ENCODE peak calls at places on chromosomes 12 and 14, in ten cellular contexts. A is HL-60; E is AG04450; L is A673; I is Karpas-422; B is tibial artery; D is cardiac muscle cell; Q is CD8-positive, alpha-beta memory T cell; V is stomach; F is MM.1S. U is an unnamed sample.

GRCh38 chr12:8917751-8918150 is 3.4 kb downstream of the PHC1 start:
- DNase-seq in A (no peak), E (no peak), L (no peak), I (no peak), B (no peak), D (no peak), Q (no peak), V (no peak), F (no peak), U (no peak)

GRCh38 chr14:39229222-39229543 is 4.5 kb upstream of the MIA2 start:
- DNase-seq in A (no peak), E (no peak), L (no peak), I (no peak), B (no peak), D (no peak), Q (peak; percentile 38), V (no peak), F (no peak), U (no peak)

GRCh38 chr12:76198839-76199238 is 114.4 kb upstream of the NAP1L1 start:
- DNase-seq in A (no peak), E (no peak), L (no peak), I (no peak), B (no peak), D (no peak), Q (no peak), V (no peak), F (no peak), U (no peak)

GRCh38 chr12:13536219-13536910 is 339.8 kb downstream of the EMP1 start:
- DNase-seq in A (no peak), E (no peak), L (no peak), I (peak; percentile 49), B (no peak), D (no peak), Q (no peak), V (no peak), F (no peak), U (no peak)

GRCh38 chr14:93536945-93537344 is 106.2 kb downstream of the UNC79 start:
- DNase-seq in A (no peak), E (no peak), L (peak; percentile 57), I (peak; percentile 78), B (no peak), D (peak; percentile 40), Q (no peak), V (no peak), F (no peak), U (no peak)

GRCh38 chr12:53380797-53381738 is 1.1 kb downstream of the SP1 start:
- DNase-seq in A (peak; percentile 75), E (no peak), L (no peak), I (no peak), B (peak; percentile 39), D (no peak), Q (no peak), V (no peak), F (no peak), U (no peak)

GRCh38 chr12:116143883-116144266 is 133.6 kb downstream of the MED13L start:
- DNase-seq in A (no peak), E (no peak), L (peak; percentile 48), I (no peak), B (no peak), D (peak; percentile 44), Q (no peak), V (no peak), F (no peak), U (no peak)

GRCh38 chr14:49164074-49164473 is 422.1 kb downstream of the RPS29 start:
- DNase-seq in A (no peak), E (no peak), L (no peak), I (no peak), B (no peak), D (no peak), Q (no peak), V (no peak), F (no peak), U (no peak)

GRCh38 chr14:99774526-99775307 is 18.5 kb upstream of the EML1 start:
- DNase-seq in A (no peak), E (no peak), L (peak; percentile 72), I (no peak), B (no peak), D (no peak), Q (no peak), V (peak; percentile 36), F (no peak), U (no peak)

GRCh38 chr12:54890339-54890738 is 36.0 kb downstream of the MUCL1 start:
- DNase-seq in A (no peak), E (no peak), L (no peak), I (no peak), B (no peak), D (no peak), Q (no peak), V (no peak), F (no peak), U (no peak)

DNA sequence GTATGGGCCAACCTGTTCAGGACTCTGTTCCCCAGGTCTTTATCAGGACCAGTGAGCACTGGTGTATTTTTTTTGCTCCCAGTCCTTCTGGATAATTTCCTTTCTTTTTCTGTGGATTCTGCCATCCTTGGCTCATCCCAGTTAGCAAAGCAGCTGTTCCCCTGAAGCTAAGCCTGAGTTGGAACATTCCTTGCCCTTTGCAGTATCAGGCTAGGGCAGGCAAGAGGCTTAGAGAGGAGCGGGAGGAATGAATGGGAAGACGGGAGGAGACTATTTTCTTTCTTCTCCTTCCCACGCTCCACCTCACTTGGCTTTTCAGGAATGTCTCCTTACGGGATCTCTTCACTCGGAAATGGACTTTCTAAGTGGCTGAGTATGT is 29.2 kb downstream of the ERG28 start:
- DNase-seq in A (no peak), E (no peak), L (no peak), I (no peak), B (no peak), D (no peak), Q (no peak), V (no peak), F (no peak), U (no peak)
- H3K27ac ChIP-seq in A (no peak overlapping the region), E (no peak overlapping the region), L (no peak overlapping the region), I (no peak overlapping the region), B (no peak overlapping the region), D (no peak overlapping the region), Q (no peak overlapping the region), V (no peak overlapping the region), F (no peak overlapping the region), U (no peak overlapping the region)

GRCh38 chr12:100716949-100717732 is 77.4 kb upstream of the ANO4 start:
- DNase-seq in A (no peak), E (no peak), L (peak; percentile 52), I (no peak), B (no peak), D (peak; percentile 71), Q (no peak), V (no peak), F (no peak), U (peak; percentile 67)
- H3K27ac ChIP-seq in A (no peak overlapping the region), E (no peak overlapping the region), L (no peak overlapping the region), I (no peak overlapping the region), B (no peak overlapping the region), D (no peak overlapping the region), Q (no peak overlapping the region), V (no peak overlapping the region), F (no peak overlapping the region), U (no peak overlapping the region)

DNA sequence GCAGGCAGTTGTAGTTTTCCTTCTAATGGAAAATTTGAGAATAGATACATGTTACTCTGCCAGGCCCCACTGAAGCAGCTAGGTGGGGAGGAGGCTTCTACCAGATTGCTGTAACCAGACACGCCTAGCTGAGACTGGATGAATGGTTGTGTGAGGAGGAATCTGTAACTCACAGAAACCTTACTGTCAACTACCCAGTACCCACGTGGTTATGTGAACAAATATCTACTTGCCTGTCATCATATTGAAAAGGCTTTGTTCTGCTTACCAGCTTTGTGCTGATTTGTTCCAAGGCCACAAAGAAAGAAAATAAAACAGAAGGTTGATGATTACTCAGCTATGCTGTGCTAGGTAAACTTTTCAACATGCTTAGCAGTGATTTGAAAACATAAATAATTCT is 167.2 kb downstream of the CAPZA3 start:
- DNase-seq in A (no peak), E (no peak), L (no peak), I (no peak), B (no peak), D (no peak), Q (no peak), V (no peak), F (no peak), U (no peak)
- H3K27ac ChIP-seq in A (no peak overlapping the region), E (no peak overlapping the region), L (no peak overlapping the region), I (no peak overlapping the region), B (no peak overlapping the region), D (no peak overlapping the region), Q (no peak overlapping the region), V (no peak overlapping the region), F (no peak overlapping the region), U (no peak overlapping the region)

GRCh38 chr12:124508323-124509096 is 58.9 kb downstream of the NCOR2 start:
- DNase-seq in A (no peak), E (no peak), L (no peak), I (no peak), B (no peak), D (no peak), Q (no peak), V (no peak), F (no peak), U (no peak)

GRCh38 chr12:124506832-124507153 is 60.6 kb downstream of the NCOR2 start:
- DNase-seq in A (no peak), E (no peak), L (no peak), I (no peak), B (no peak), D (no peak), Q (no peak), V (no peak), F (no peak), U (no peak)

GRCh38 chr12:124509300-124509675 is 58.1 kb downstream of the NCOR2 start:
- DNase-seq in A (no peak), E (no peak), L (no peak), I (no peak), B (no peak), D (no peak), Q (no peak), V (no peak), F (no peak), U (no peak)

GRCh38 chr12:124506145-124506831 is 61.1 kb downstream of the NCOR2 start:
- DNase-seq in A (peak; percentile 81), E (no peak), L (peak; percentile 98), I (no peak), B (peak; percentile 87), D (no peak), Q (no peak), V (peak; percentile 74), F (no peak), U (peak; percentile 90)

DNA sequence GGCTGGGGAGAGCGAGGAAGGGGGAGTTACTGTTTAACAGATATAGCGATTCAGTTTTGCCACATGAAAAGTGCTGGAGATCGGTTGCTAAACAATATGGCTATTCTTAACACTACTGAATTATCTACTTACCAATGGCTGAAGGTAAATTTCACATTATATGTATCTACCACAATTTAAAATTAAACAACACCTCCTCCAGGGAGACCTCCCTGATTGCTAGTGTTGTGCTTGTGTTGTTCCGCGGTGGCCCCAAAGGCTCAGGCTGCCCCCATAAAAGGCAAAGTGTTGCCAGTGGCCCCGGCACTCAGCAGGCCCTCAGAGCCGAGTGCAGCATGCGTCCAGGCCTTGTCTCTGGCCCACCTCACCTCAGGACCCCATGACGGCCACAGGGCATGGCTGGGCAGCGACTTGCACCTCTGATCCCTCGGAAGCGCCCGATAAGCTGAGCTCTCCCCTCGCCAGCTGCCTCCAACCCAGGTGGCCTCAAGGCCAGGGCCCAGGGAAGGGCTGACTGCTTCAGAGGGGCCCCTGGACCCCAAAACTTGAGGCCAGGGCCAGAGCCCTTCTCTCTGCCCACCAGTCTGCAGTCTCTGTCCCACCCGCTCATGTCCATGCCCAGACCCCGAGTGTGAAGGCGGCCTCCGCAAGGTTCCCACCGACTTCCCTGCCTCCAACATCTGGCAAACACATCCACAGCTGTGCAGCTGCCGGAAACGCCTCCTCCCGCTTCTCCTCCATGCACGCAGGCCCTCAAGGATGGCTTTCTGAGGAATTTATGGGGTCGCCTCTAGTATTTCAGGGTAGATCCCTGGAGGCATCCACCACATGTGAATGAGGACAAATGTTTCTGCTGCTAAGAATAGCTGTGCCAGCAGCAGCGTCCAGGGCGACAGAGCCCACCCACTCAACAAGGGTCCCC is 60.0 kb downstream of the NCOR2 start:
- DNase-seq in A (no peak), E (no peak), L (peak; percentile 76), I (no peak), B (no peak), D (no peak), Q (no peak), V (no peak), F (no peak), U (peak; percentile 78)
- H3K27ac ChIP-seq in A (peak overlapping the region; percentile 66), E (peak overlapping the region; percentile 39), L (peak overlapping the region; percentile 88), I (no peak overlapping the region), B (peak overlapping the region; percentile 51), D (peak overlapping the region; percentile 90), Q (peak overlapping the region; percentile 3), V (peak overlapping the region; percentile 82), F (no peak overlapping the region), U (peak overlapping the region; percentile 20)

U was measured in right cardiac atrium.